ENCODE peak calls at places on chromosome 11, in eight cellular contexts. One of them, this sample, is unnamed.
A peak's percentile ranks its signal among the peaks of the same experiment; 100 is the strongest.

GRCh38 chr11:130561441-130561881 is 113.0 kb downstream of the ADAMTS15 start:
- DNase-seq in HFFc6: no peak
- DNase-seq in small intestine: no peak
- DNase-seq in stimulated activated naive CD8-positive, alpha-beta T cell treated with anti-CD3 and anti-CD28 coated beads, Interleukin-15, Interleukin-2, amounts not matched to agents 100 U/mL and 50 U/mL, for 24 hours: no peak
- DNase-seq in activated naive CD4-positive, alpha-beta T cell: no peak
- DNase-seq in kidney glomerular epithelial cell: no peak
- DNase-seq in GM23338: no peak
- DNase-seq in cardiac fibroblast: peak; percentile 64
- DNase-seq in this sample: no peak

GRCh38 chr11:76824980-76825725 is 35.6 kb upstream of the ACER3 start:
- DNase-seq in small intestine: no peak
- DNase-seq in cardiac fibroblast: peak; percentile 48
- DNase-seq in GM23338: no peak
- DNase-seq in kidney glomerular epithelial cell: no peak
- DNase-seq in stimulated activated naive CD8-positive, alpha-beta T cell treated with anti-CD3 and anti-CD28 coated beads, Interleukin-15, Interleukin-2, amounts not matched to agents 100 U/mL and 50 U/mL, for 24 hours: no peak
- DNase-seq in HFFc6: peak; percentile 67
- DNase-seq in activated naive CD4-positive, alpha-beta T cell: no peak
- DNase-seq in this sample: no peak

GRCh38 chr11:79768343-79768742 is 327.5 kb upstream of the TENM4 start:
- DNase-seq in GM23338: no peak
- DNase-seq in small intestine: peak; percentile 77
- DNase-seq in HFFc6: no peak
- DNase-seq in cardiac fibroblast: no peak
- DNase-seq in activated naive CD4-positive, alpha-beta T cell: no peak
- DNase-seq in stimulated activated naive CD8-positive, alpha-beta T cell treated with anti-CD3 and anti-CD28 coated beads, Interleukin-15, Interleukin-2, amounts not matched to agents 100 U/mL and 50 U/mL, for 24 hours: no peak
- DNase-seq in kidney glomerular epithelial cell: no peak
- DNase-seq in this sample: no peak

GRCh38 chr11:1341928-1342524 is 32.6 kb upstream of the TOLLIP start:
- DNase-seq in GM23338: no peak
- DNase-seq in cardiac fibroblast: peak; percentile 36
- DNase-seq in kidney glomerular epithelial cell: no peak
- DNase-seq in stimulated activated naive CD8-positive, alpha-beta T cell treated with anti-CD3 and anti-CD28 coated beads, Interleukin-15, Interleukin-2, amounts not matched to agents 100 U/mL and 50 U/mL, for 24 hours: no peak
- DNase-seq in HFFc6: peak; percentile 8
- DNase-seq in small intestine: peak; percentile 35
- DNase-seq in activated naive CD4-positive, alpha-beta T cell: no peak
- DNase-seq in this sample: peak; percentile 2

GRCh38 chr11:60326955-60327354 is at the start of gene MS4A6E:
- DNase-seq in activated naive CD4-positive, alpha-beta T cell: no peak
- DNase-seq in small intestine: no peak
- DNase-seq in stimulated activated naive CD8-positive, alpha-beta T cell treated with anti-CD3 and anti-CD28 coated beads, Interleukin-15, Interleukin-2, amounts not matched to agents 100 U/mL and 50 U/mL, for 24 hours: no peak
- DNase-seq in kidney glomerular epithelial cell: no peak
- DNase-seq in GM23338: no peak
- DNase-seq in cardiac fibroblast: no peak
- DNase-seq in HFFc6: no peak
- DNase-seq in this sample: no peak

GRCh38 chr11:112728288-112728687 is 232.9 kb upstream of the NCAM1 start:
- DNase-seq in small intestine: no peak
- DNase-seq in activated naive CD4-positive, alpha-beta T cell: no peak
- DNase-seq in cardiac fibroblast: no peak
- DNase-seq in kidney glomerular epithelial cell: no peak
- DNase-seq in GM23338: no peak
- DNase-seq in HFFc6: no peak
- DNase-seq in stimulated activated naive CD8-positive, alpha-beta T cell treated with anti-CD3 and anti-CD28 coated beads, Interleukin-15, Interleukin-2, amounts not matched to agents 100 U/mL and 50 U/mL, for 24 hours: no peak
- DNase-seq in this sample: no peak

GRCh38 chr11:69934861-69935494 is 115.8 kb upstream of the FGF3 start:
- DNase-seq in stimulated activated naive CD8-positive, alpha-beta T cell treated with anti-CD3 and anti-CD28 coated beads, Interleukin-15, Interleukin-2, amounts not matched to agents 100 U/mL and 50 U/mL, for 24 hours: no peak
- DNase-seq in HFFc6: no peak
- DNase-seq in activated naive CD4-positive, alpha-beta T cell: no peak
- DNase-seq in GM23338: peak; percentile 53
- DNase-seq in cardiac fibroblast: no peak
- DNase-seq in kidney glomerular epithelial cell: no peak
- DNase-seq in small intestine: peak; percentile 29
- DNase-seq in this sample: no peak

GRCh38 chr11:48002565-48002964 is 22.2 kb downstream of the PTPRJ start:
- DNase-seq in GM23338: no peak
- DNase-seq in small intestine: no peak
- DNase-seq in stimulated activated naive CD8-positive, alpha-beta T cell treated with anti-CD3 and anti-CD28 coated beads, Interleukin-15, Interleukin-2, amounts not matched to agents 100 U/mL and 50 U/mL, for 24 hours: no peak
- DNase-seq in activated naive CD4-positive, alpha-beta T cell: no peak
- DNase-seq in HFFc6: no peak
- DNase-seq in cardiac fibroblast: no peak
- DNase-seq in kidney glomerular epithelial cell: no peak
- DNase-seq in this sample: no peak

GRCh38 chr11:65648997-65649491 is 11.1 kb downstream of the SIPA1 start:
- DNase-seq in stimulated activated naive CD8-positive, alpha-beta T cell treated with anti-CD3 and anti-CD28 coated beads, Interleukin-15, Interleukin-2, amounts not matched to agents 100 U/mL and 50 U/mL, for 24 hours: no peak
- DNase-seq in small intestine: no peak
- DNase-seq in GM23338: no peak
- DNase-seq in activated naive CD4-positive, alpha-beta T cell: no peak
- DNase-seq in HFFc6: no peak
- DNase-seq in kidney glomerular epithelial cell: no peak
- DNase-seq in cardiac fibroblast: no peak
- DNase-seq in this sample: no peak

GRCh38 chr11:130405428-130405827 is 23.0 kb downstream of the ADAMTS8 start:
- DNase-seq in activated naive CD4-positive, alpha-beta T cell: no peak
- DNase-seq in kidney glomerular epithelial cell: no peak
- DNase-seq in stimulated activated naive CD8-positive, alpha-beta T cell treated with anti-CD3 and anti-CD28 coated beads, Interleukin-15, Interleukin-2, amounts not matched to agents 100 U/mL and 50 U/mL, for 24 hours: no peak
- DNase-seq in small intestine: no peak
- DNase-seq in GM23338: no peak
- DNase-seq in cardiac fibroblast: no peak
- DNase-seq in HFFc6: no peak
- DNase-seq in this sample: no peak

GRCh38 chr11:90930252-90930651 is 707.4 kb upstream of the CHORDC1 start:
- DNase-seq in kidney glomerular epithelial cell: no peak
- DNase-seq in small intestine: no peak
- DNase-seq in GM23338: no peak
- DNase-seq in cardiac fibroblast: no peak
- DNase-seq in stimulated activated naive CD8-positive, alpha-beta T cell treated with anti-CD3 and anti-CD28 coated beads, Interleukin-15, Interleukin-2, amounts not matched to agents 100 U/mL and 50 U/mL, for 24 hours: no peak
- DNase-seq in activated naive CD4-positive, alpha-beta T cell: no peak
- DNase-seq in HFFc6: no peak
- DNase-seq in this sample: no peak

GRCh38 chr11:92227954-92228935 is 3.6 kb downstream of the FAT3 start:
- DNase-seq in HFFc6: no peak
- DNase-seq in GM23338: no peak
- DNase-seq in stimulated activated naive CD8-positive, alpha-beta T cell treated with anti-CD3 and anti-CD28 coated beads, Interleukin-15, Interleukin-2, amounts not matched to agents 100 U/mL and 50 U/mL, for 24 hours: no peak
- DNase-seq in activated naive CD4-positive, alpha-beta T cell: no peak
- DNase-seq in cardiac fibroblast: no peak
- DNase-seq in small intestine: no peak
- DNase-seq in kidney glomerular epithelial cell: no peak
- DNase-seq in this sample: no peak

GRCh38 chr11:64119748-64120147 is 46.2 kb downstream of the MACROD1 start:
- DNase-seq in small intestine: no peak
- DNase-seq in activated naive CD4-positive, alpha-beta T cell: no peak
- DNase-seq in stimulated activated naive CD8-positive, alpha-beta T cell treated with anti-CD3 and anti-CD28 coated beads, Interleukin-15, Interleukin-2, amounts not matched to agents 100 U/mL and 50 U/mL, for 24 hours: no peak
- DNase-seq in kidney glomerular epithelial cell: no peak
- DNase-seq in GM23338: no peak
- DNase-seq in cardiac fibroblast: no peak
- DNase-seq in HFFc6: no peak
- DNase-seq in this sample: no peak

GRCh38 chr11:116224154-116224888 is 548.5 kb downstream of the BUD13 start:
- DNase-seq in kidney glomerular epithelial cell: peak; percentile 33
- DNase-seq in GM23338: peak; percentile 80
- DNase-seq in cardiac fibroblast: peak; percentile 40
- DNase-seq in small intestine: peak; percentile 48
- DNase-seq in HFFc6: no peak
- DNase-seq in stimulated activated naive CD8-positive, alpha-beta T cell treated with anti-CD3 and anti-CD28 coated beads, Interleukin-15, Interleukin-2, amounts not matched to agents 100 U/mL and 50 U/mL, for 24 hours: peak; percentile 53
- DNase-seq in activated naive CD4-positive, alpha-beta T cell: no peak
- DNase-seq in this sample: no peak

GRCh38 chr11:88152381-88152780 is 22.9 kb downstream of the RAB38 start:
- DNase-seq in GM23338: no peak
- DNase-seq in stimulated activated naive CD8-positive, alpha-beta T cell treated with anti-CD3 and anti-CD28 coated beads, Interleukin-15, Interleukin-2, amounts not matched to agents 100 U/mL and 50 U/mL, for 24 hours: no peak
- DNase-seq in small intestine: no peak
- DNase-seq in HFFc6: no peak
- DNase-seq in cardiac fibroblast: no peak
- DNase-seq in activated naive CD4-positive, alpha-beta T cell: no peak
- DNase-seq in kidney glomerular epithelial cell: no peak
- DNase-seq in this sample: no peak

GRCh38 chr11:783581-784015 is 6.3 kb downstream of the CEND1 start:
- DNase-seq in cardiac fibroblast: peak; percentile 75
- DNase-seq in kidney glomerular epithelial cell: peak; percentile 78
- DNase-seq in stimulated activated naive CD8-positive, alpha-beta T cell treated with anti-CD3 and anti-CD28 coated beads, Interleukin-15, Interleukin-2, amounts not matched to agents 100 U/mL and 50 U/mL, for 24 hours: peak; percentile 62
- DNase-seq in HFFc6: peak; percentile 74
- DNase-seq in small intestine: peak; percentile 93
- DNase-seq in activated naive CD4-positive, alpha-beta T cell: no peak
- DNase-seq in GM23338: peak; percentile 98
- DNase-seq in this sample: peak; percentile 69

GRCh38 chr11:122050021-122050710 is 65.8 kb downstream of the BLID start:
- DNase-seq in small intestine: no peak
- DNase-seq in stimulated activated naive CD8-positive, alpha-beta T cell treated with anti-CD3 and anti-CD28 coated beads, Interleukin-15, Interleukin-2, amounts not matched to agents 100 U/mL and 50 U/mL, for 24 hours: no peak
- DNase-seq in HFFc6: no peak
- DNase-seq in GM23338: no peak
- DNase-seq in activated naive CD4-positive, alpha-beta T cell: no peak
- DNase-seq in cardiac fibroblast: no peak
- DNase-seq in kidney glomerular epithelial cell: no peak
- DNase-seq in this sample: no peak

GRCh38 chr11:72758690-72759389 is 6.6 kb upstream of the ARAP1 start:
- DNase-seq in cardiac fibroblast: peak; percentile 85
- DNase-seq in small intestine: no peak
- DNase-seq in activated naive CD4-positive, alpha-beta T cell: no peak
- DNase-seq in HFFc6: no peak
- DNase-seq in stimulated activated naive CD8-positive, alpha-beta T cell treated with anti-CD3 and anti-CD28 coated beads, Interleukin-15, Interleukin-2, amounts not matched to agents 100 U/mL and 50 U/mL, for 24 hours: no peak
- DNase-seq in kidney glomerular epithelial cell: peak; percentile 51
- DNase-seq in GM23338: no peak
- DNase-seq in this sample: peak; percentile 62

GRCh38 chr11:3964935-3965511 is 109.6 kb downstream of the STIM1 start:
- DNase-seq in stimulated activated naive CD8-positive, alpha-beta T cell treated with anti-CD3 and anti-CD28 coated beads, Interleukin-15, Interleukin-2, amounts not matched to agents 100 U/mL and 50 U/mL, for 24 hours: no peak
- DNase-seq in small intestine: no peak
- DNase-seq in kidney glomerular epithelial cell: no peak
- DNase-seq in GM23338: no peak
- DNase-seq in HFFc6: no peak
- DNase-seq in activated naive CD4-positive, alpha-beta T cell: no peak
- DNase-seq in cardiac fibroblast: no peak
- DNase-seq in this sample: no peak

GRCh38 chr11:29260939-29261705 is 755.7 kb downstream of the KCNA4 start:
- DNase-seq in HFFc6: peak; percentile 39
- DNase-seq in kidney glomerular epithelial cell: peak; percentile 76
- DNase-seq in cardiac fibroblast: peak; percentile 79
- DNase-seq in GM23338: no peak
- DNase-seq in stimulated activated naive CD8-positive, alpha-beta T cell treated with anti-CD3 and anti-CD28 coated beads, Interleukin-15, Interleukin-2, amounts not matched to agents 100 U/mL and 50 U/mL, for 24 hours: no peak
- DNase-seq in activated naive CD4-positive, alpha-beta T cell: no peak
- DNase-seq in small intestine: no peak
- DNase-seq in this sample: no peak